ENCODE peak calls at places on chromosomes 4 and X, in seven cellular contexts. One of them, this sample, is unnamed. For H3K9me3, the result is how much of the 10 kb centered on the place peaks cover.

GRCh38 chr4:169437299-169438047 is 166.7 kb upstream of the SH3RF1 start:
- DNase-seq in prostate gland: no peak
- DNase-seq in GM23248: no peak
- DNase-seq in H1: no peak
- DNase-seq in left ventricle myocardium inferior: no peak
- DNase-seq in GM12878: peak
- DNase-seq in HCT116: no peak
- DNase-seq in this sample: no peak

GRCh38 chrX:124215786-124216185 is 116.7 kb upstream of the TEX13D start:
- DNase-seq in prostate gland: no peak
- DNase-seq in GM23248: no peak
- DNase-seq in H1: no peak
- DNase-seq in left ventricle myocardium inferior: no peak
- DNase-seq in GM12878: no peak
- DNase-seq in HCT116: no peak
- DNase-seq in this sample: no peak

GRCh38 chr4:10226756-10227155 is 110.2 kb upstream of the WDR1 start:
- DNase-seq in prostate gland: no peak
- DNase-seq in GM23248: peak
- DNase-seq in H1: no peak
- DNase-seq in left ventricle myocardium inferior: no peak
- DNase-seq in GM12878: no peak
- DNase-seq in HCT116: no peak
- DNase-seq in this sample: no peak

GRCh38 chr4:22410645-22411247 is 105.1 kb downstream of the ADGRA3 start:
- DNase-seq in prostate gland: no peak
- DNase-seq in GM23248: peak
- DNase-seq in H1: no peak
- DNase-seq in left ventricle myocardium inferior: no peak
- DNase-seq in GM12878: no peak
- DNase-seq in HCT116: no peak
- DNase-seq in this sample: no peak

GRCh38 chr4:185145572-185145971 is 2.5 kb downstream of the SLC25A4 start:
- DNase-seq in prostate gland: no peak
- DNase-seq in GM23248: no peak
- DNase-seq in H1: no peak
- DNase-seq in left ventricle myocardium inferior: peak
- DNase-seq in GM12878: no peak
- DNase-seq in HCT116: no peak
- DNase-seq in this sample: no peak

GRCh38 chrX:45622538-45622937 is 421.9 kb upstream of the DIPK2B start:
- DNase-seq in prostate gland: no peak
- DNase-seq in GM23248: peak
- DNase-seq in H1: no peak
- DNase-seq in left ventricle myocardium inferior: no peak
- DNase-seq in GM12878: no peak
- DNase-seq in HCT116: no peak
- DNase-seq in this sample: no peak

GRCh38 chr4:127521463-127521862 is 111.3 kb upstream of the INTU start:
- DNase-seq in prostate gland: no peak
- DNase-seq in GM23248: no peak
- DNase-seq in H1: no peak
- DNase-seq in left ventricle myocardium inferior: peak
- DNase-seq in GM12878: no peak
- DNase-seq in HCT116: no peak
- DNase-seq in this sample: no peak

GRCh38 chrX:124194903-124195302 is 137.6 kb upstream of the TEX13D start:
- DNase-seq in prostate gland: no peak
- DNase-seq in GM23248: peak
- DNase-seq in H1: no peak
- DNase-seq in left ventricle myocardium inferior: no peak
- DNase-seq in GM12878: no peak
- DNase-seq in HCT116: no peak
- DNase-seq in this sample: no peak

GRCh38 chr4:2459589-2460349 is 9.1 kb upstream of the RNF4 start:
- DNase-seq in prostate gland: no peak
- DNase-seq in GM23248: no peak
- DNase-seq in H1: no peak
- DNase-seq in left ventricle myocardium inferior: no peak
- DNase-seq in GM12878: no peak
- DNase-seq in HCT116: no peak
- DNase-seq in this sample: no peak

GRCh38 chr4:1676605-1677525 is 7.2 kb downstream of the FAM53A start:
- DNase-seq in prostate gland: no peak
- DNase-seq in GM23248: no peak
- DNase-seq in H1: no peak
- DNase-seq in left ventricle myocardium inferior: no peak
- DNase-seq in GM12878: no peak
- DNase-seq in HCT116: no peak
- DNase-seq in this sample: no peak

GRCh38 chrX:19912-20571 is 261.1 kb upstream of the PLCXD1 start:
- DNase-seq in prostate gland: no peak
- DNase-seq in GM23248: peak
- DNase-seq in H1: peak
- DNase-seq in left ventricle myocardium inferior: no peak
- DNase-seq in GM12878: no peak
- DNase-seq in HCT116: no peak
- DNase-seq in this sample: no peak

GRCh38 chr4:26732356-26732755 is 128.3 kb upstream of the STIM2 start:
- DNase-seq in prostate gland: no peak
- DNase-seq in GM23248: no peak
- DNase-seq in H1: no peak
- DNase-seq in left ventricle myocardium inferior: no peak
- DNase-seq in GM12878: no peak
- DNase-seq in HCT116: no peak
- DNase-seq in this sample: no peak

GRCh38 chr4:105145059-105145912 is 1.4 kb upstream of the TET2 start:
- DNase-seq in prostate gland: no peak
- DNase-seq in GM23248: peak
- DNase-seq in H1: no peak
- DNase-seq in left ventricle myocardium inferior: no peak
- DNase-seq in GM12878: no peak
- DNase-seq in HCT116: no peak
- DNase-seq in this sample: no peak

GRCh38 chrX:154436290-154436596 is 711 bp upstream of the GDI1 start:
- DNase-seq in prostate gland: no peak
- DNase-seq in GM23248: no peak
- DNase-seq in H1: no peak
- DNase-seq in left ventricle myocardium inferior: no peak
- DNase-seq in GM12878: no peak
- DNase-seq in HCT116: no peak
- DNase-seq in this sample: no peak

GRCh38 chr4:117324851-117325491 is 239.6 kb upstream of the TRAM1L1 start:
- DNase-seq in prostate gland: no peak
- DNase-seq in GM23248: peak
- DNase-seq in H1: no peak
- DNase-seq in left ventricle myocardium inferior: no peak
- DNase-seq in GM12878: no peak
- DNase-seq in HCT116: peak
- DNase-seq in this sample: no peak

DNA sequence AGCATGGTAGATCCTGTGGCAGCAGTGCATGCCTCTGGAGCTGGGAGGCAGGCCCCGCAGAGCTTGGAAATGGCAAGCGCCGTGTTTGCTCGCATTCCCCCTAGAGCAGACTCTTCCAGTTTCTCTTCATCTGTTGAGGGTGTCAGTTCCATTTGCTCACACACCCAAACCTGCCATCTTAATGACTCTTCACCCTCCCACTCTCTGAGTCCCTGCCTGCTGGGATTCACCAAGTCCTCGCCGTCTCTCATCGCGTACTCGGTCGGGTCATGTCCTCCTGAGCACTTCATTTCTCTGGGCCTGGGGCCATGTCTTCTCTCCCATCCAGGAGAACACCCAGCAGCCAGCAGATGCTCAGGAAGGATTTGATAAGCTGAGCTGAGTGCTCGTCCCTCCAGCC is 16.9 kb downstream of the ZBTB49 start:
- DNase-seq in prostate gland: no peak
- DNase-seq in GM23248: no peak
- DNase-seq in H1: no peak
- DNase-seq in left ventricle myocardium inferior: no peak
- DNase-seq in GM12878: no peak
- DNase-seq in HCT116: no peak
- DNase-seq in this sample: no peak
- H3K9me3 ChIP-seq in prostate gland: under half
- H3K9me3 ChIP-seq in GM23248: under half
- H3K9me3 ChIP-seq in H1: under half
- H3K9me3 ChIP-seq in left ventricle myocardium inferior: under half
- H3K9me3 ChIP-seq in GM12878: under half
- H3K9me3 ChIP-seq in HCT116: under half
- H3K9me3 ChIP-seq in this sample: under half

GRCh38 chr4:19539192-19539591 is 712.5 kb upstream of the SLIT2 start:
- DNase-seq in prostate gland: no peak
- DNase-seq in GM23248: no peak
- DNase-seq in H1: no peak
- DNase-seq in left ventricle myocardium inferior: no peak
- DNase-seq in GM12878: no peak
- DNase-seq in HCT116: no peak
- DNase-seq in this sample: no peak

GRCh38 chr4:19540859-19541258 is 710.8 kb upstream of the SLIT2 start:
- DNase-seq in prostate gland: no peak
- DNase-seq in GM23248: no peak
- DNase-seq in H1: no peak
- DNase-seq in left ventricle myocardium inferior: no peak
- DNase-seq in GM12878: no peak
- DNase-seq in HCT116: no peak
- DNase-seq in this sample: no peak
- H3K9me3 ChIP-seq in prostate gland: under half
- H3K9me3 ChIP-seq in GM23248: under half
- H3K9me3 ChIP-seq in H1: under half
- H3K9me3 ChIP-seq in left ventricle myocardium inferior: under half
- H3K9me3 ChIP-seq in GM12878: under half
- H3K9me3 ChIP-seq in HCT116: under half
- H3K9me3 ChIP-seq in this sample: under half

DNA sequence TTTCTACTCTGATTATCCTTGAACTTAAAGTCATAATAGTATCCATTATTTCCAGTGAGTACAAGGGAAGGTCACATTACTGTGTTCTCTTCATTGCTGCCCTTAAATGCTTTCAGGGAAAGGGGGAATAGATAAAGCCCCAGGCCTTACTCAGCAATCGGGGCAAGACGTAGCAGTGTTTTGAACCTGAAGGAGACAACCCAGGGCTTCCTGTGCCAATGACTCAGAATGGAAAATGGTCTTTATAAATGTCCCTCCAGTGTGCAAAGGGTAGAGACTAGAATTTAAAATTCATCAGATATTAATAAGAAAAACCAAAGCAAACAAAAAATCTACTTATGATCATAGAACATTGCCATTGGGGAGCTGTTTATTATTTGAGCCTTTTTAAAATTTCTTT is 23.7 kb downstream of the TLR8 start:
- DNase-seq in prostate gland: no peak
- DNase-seq in GM23248: no peak
- DNase-seq in H1: no peak
- DNase-seq in left ventricle myocardium inferior: no peak
- DNase-seq in GM12878: no peak
- DNase-seq in HCT116: no peak
- DNase-seq in this sample: no peak
- H3K9me3 ChIP-seq in prostate gland: under half
- H3K9me3 ChIP-seq in GM23248: under half
- H3K9me3 ChIP-seq in H1: under half
- H3K9me3 ChIP-seq in left ventricle myocardium inferior: under half
- H3K9me3 ChIP-seq in GM12878: under half
- H3K9me3 ChIP-seq in HCT116: under half
- H3K9me3 ChIP-seq in this sample: under half

GRCh38 chr4:161496-162284 is 37.4 kb downstream of the ZNF718 start:
- DNase-seq in prostate gland: no peak
- DNase-seq in GM23248: peak
- DNase-seq in H1: no peak
- DNase-seq in left ventricle myocardium inferior: no peak
- DNase-seq in GM12878: no peak
- DNase-seq in HCT116: no peak
- DNase-seq in this sample: no peak
- H3K9me3 ChIP-seq in prostate gland: under half
- H3K9me3 ChIP-seq in GM23248: under half
- H3K9me3 ChIP-seq in H1: half or more
- H3K9me3 ChIP-seq in left ventricle myocardium inferior: half or more
- H3K9me3 ChIP-seq in GM12878: under half
- H3K9me3 ChIP-seq in HCT116: under half
- H3K9me3 ChIP-seq in this sample: under half

DNA sequence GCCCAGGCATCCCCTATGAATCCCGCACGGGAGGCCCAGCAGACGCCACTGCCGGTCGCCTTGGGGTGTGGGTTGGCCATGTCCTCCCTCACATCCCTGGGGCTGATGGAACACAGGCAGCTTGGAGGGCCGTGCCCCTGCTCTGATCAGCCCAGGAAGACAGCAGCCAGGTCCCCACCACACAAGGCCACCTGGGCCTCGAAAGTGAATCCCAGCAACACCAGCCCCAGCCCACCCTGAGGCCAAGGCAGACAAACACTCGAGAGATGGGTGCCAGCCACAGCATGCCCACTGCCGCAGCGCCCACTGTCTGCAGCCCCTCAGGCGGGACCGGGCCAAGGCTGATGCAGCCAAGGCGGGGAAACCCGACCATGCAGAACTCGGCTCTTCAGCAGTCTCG is 85.5 kb downstream of the HMX1 start:
- DNase-seq in prostate gland: no peak
- DNase-seq in GM23248: no peak
- DNase-seq in H1: no peak
- DNase-seq in left ventricle myocardium inferior: no peak
- DNase-seq in GM12878: no peak
- DNase-seq in HCT116: no peak
- DNase-seq in this sample: no peak
- H3K9me3 ChIP-seq in prostate gland: under half
- H3K9me3 ChIP-seq in GM23248: under half
- H3K9me3 ChIP-seq in H1: under half
- H3K9me3 ChIP-seq in left ventricle myocardium inferior: under half
- H3K9me3 ChIP-seq in GM12878: under half
- H3K9me3 ChIP-seq in HCT116: under half
- H3K9me3 ChIP-seq in this sample: under half

DNA sequence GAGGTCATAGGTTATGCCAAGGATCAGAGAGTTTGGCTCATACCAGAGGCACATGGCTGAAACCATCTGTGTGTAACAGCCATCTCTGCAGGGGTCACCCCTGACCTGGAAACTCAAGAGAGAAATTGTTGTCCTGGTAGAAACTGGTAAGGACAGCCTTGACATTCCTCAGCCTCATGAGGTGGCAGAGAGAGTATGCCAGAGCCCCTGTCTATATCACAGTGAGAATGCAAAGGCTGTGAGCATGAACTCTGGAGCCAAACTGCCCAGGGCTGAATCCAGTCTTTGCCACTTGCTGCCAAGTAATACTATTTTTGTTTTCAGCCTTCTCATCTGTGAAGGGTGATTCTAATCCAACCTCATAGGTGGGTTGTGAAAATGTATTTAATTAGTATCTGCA is 37.1 kb upstream of the CCDC149 start:
- DNase-seq in prostate gland: no peak
- DNase-seq in GM23248: no peak
- DNase-seq in H1: no peak
- DNase-seq in left ventricle myocardium inferior: no peak
- DNase-seq in GM12878: no peak
- DNase-seq in HCT116: no peak
- DNase-seq in this sample: no peak
- H3K9me3 ChIP-seq in prostate gland: under half
- H3K9me3 ChIP-seq in GM23248: under half
- H3K9me3 ChIP-seq in H1: under half
- H3K9me3 ChIP-seq in left ventricle myocardium inferior: under half
- H3K9me3 ChIP-seq in GM12878: under half
- H3K9me3 ChIP-seq in HCT116: under half
- H3K9me3 ChIP-seq in this sample: under half

This sample was measured in T-helper 17 cell.